ENCODE peak calls at places on chromosomes 2 and 18, in four cellular contexts. C is WERI-Rb-1, M is PC-9, R is tibial artery. L is an unnamed sample.

GRCh38 chr18:24727685-24728084 is 267.2 kb downstream of the HRH4 start:
- DNase-seq in C (peak), M (no peak), R (no peak), L (no peak)

GRCh38 chr2:166592750-166593149 is 98.7 kb upstream of the SCN7A start:
- DNase-seq in C (no peak), M (no peak), R (no peak), L (no peak)

GRCh38 chr2:6975988-6976387 is 58.8 kb downstream of the RNF144A start:
- DNase-seq in C (no peak), M (no peak), R (no peak), L (no peak)

GRCh38 chr2:239268082-239268481 is 132.7 kb downstream of the HDAC4 start:
- DNase-seq in C (no peak), M (peak), R (no peak), L (no peak)

GRCh38 chr2:65389476-65389875 is 42.9 kb downstream of the SPRED2 start:
- DNase-seq in C (no peak), M (no peak), R (no peak), L (no peak)

GRCh38 chr18:8654482-8655451 is 45.5 kb downstream of the RAB12 start:
- DNase-seq in C (peak), M (no peak), R (no peak), L (no peak)

GRCh38 chr2:174522553-174522952 is 35.7 kb upstream of the GPR155 start:
- DNase-seq in C (no peak), M (no peak), R (no peak), L (no peak)

GRCh38 chr2:28269019-28269784 is 123.5 kb upstream of the FOSL2 start:
- DNase-seq in C (no peak), M (peak), R (no peak), L (no peak)

GRCh38 chr2:212299943-212300342 is 238.7 kb downstream of the ERBB4 start:
- DNase-seq in C (no peak), M (no peak), R (no peak), L (no peak)

GRCh38 chr2:125567100-125567499 is 1088.9 kb upstream of the GYPC start:
- DNase-seq in C (no peak), M (no peak), R (no peak), L (no peak)

GRCh38 chr2:42602218-42602936 is 33.9 kb downstream of the MTA3 start:
- DNase-seq in C (no peak), M (no peak), R (no peak), L (no peak)

GRCh38 chr18:57249109-57249508 is 102.2 kb downstream of the BOD1L2 start:
- DNase-seq in C (no peak), M (no peak), R (no peak), L (no peak)

GRCh38 chr18:31741096-31741735 is 19.5 kb downstream of the SLC25A52 start:
- DNase-seq in C (peak), M (no peak), R (peak), L (no peak)

DNA sequence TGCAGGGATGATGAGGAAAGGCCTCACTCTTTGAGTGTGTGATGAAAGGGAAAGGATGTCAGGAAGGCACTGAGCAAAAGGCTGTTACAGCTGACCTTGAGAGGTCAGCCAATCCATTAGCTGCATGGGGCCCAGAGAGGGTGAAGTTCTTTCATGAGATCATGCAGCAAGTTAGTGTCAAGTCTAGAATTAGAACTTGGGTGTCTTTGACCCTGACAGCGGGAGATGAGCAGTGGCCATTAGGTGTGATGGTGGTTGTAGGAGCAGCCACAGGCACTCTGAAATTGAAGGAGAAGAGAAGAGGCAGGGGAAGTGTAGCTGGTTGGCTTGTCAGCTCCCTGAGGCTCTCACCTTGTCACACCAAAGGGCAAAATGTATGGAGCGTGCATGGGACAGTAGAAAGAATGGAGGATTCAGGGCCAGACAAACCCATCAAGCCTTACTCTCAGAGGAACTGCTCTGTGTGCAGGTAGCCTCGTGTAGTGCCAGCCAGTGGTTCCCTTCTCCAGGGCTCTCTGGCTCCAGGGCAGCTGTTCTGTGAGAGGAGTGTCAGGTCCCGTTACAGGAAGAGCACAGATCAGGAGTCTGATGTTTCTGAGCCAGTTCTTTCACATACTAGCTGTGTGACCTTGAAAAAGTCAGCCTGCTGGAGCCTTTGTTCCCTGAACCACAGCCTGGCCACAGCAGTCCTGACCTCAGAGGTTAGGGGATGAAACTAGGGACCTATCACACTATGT is 35.9 kb downstream of the MAP4K4 start:
- DNase-seq in C (no peak), M (no peak), R (no peak), L (no peak)
- TF ChIP-seq CTCF in C (no peak), M (no peak), R (no peak), L (no peak)

GRCh38 chr2:217527586-217528202 is 475.1 kb downstream of the TNS1 start:
- DNase-seq in C (no peak), M (no peak), R (no peak), L (no peak)
- TF ChIP-seq CTCF in C (no peak), M (no peak), R (no peak), L (no peak)

DNA sequence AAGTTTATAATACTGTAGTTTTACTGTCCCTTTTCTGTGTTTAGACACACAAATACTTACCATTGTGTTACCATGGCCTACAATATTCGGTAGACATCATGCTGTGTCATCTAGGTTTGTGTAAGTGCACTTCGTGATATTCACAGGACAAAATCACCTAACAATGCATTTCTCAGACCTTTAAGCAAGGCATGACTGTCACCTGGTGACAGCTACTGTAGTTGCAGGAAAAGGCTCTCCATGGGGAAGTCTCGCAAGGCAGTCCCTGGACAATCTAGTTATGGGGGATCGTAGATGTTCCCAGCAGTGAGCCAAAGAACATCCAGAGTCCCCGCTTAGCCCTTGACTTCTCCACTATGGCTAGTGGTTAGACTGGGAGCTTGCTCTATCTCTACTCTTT is 73.1 kb downstream of the EIF2AK3 start:
- DNase-seq in C (no peak), M (peak), R (no peak), L (no peak)
- TF ChIP-seq CTCF in C (peak), M (peak), R (no peak), L (no peak)

DNA sequence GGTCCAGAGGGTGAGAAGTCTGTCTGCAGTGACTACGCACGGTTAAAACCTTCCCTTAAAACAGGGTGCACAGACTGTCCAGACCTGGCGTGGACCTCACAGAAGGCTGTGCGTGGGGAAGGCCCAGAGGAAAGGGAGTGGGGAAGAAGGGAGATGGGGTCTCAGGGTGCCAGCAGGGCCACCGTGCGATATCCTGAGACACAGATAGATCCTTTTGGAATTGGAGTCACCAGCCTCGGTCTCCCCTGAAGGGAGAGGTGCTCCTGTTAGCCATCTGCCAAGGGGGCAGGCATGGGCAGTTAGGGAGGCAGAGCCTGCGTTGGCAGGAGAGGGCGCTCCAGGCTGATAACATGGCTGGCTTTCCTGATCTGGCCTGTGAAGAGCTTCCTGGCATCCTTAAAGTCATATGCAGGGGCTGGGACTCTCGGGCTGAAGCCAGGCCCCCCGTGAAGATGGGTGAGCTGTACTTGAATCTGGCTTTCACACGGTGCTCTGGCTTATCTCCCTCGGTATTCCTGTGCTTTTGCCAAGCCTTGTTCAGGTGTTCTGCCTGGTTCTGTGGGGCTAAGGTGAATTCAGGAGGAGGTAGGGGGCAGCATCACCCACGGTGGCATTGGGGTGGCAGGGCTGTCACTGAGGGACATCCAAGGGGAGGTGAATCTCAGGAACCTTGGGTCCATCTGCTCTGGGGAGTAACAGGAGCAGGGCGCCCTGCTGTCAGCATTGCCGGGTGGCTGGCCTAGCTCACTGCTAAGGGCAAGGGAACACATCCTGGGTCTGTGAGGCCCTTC is 107.2 kb upstream of the SMAD2 start:
- DNase-seq in C (peak), M (no peak), R (peak), L (peak)
- TF ChIP-seq CTCF in C (peak), M (peak), R (no peak), L (no peak)

GRCh38 chr2:235302263-235302662 is 191.6 kb upstream of the AGAP1 start:
- DNase-seq in C (no peak), M (no peak), R (no peak), L (no peak)

GRCh38 chr2:235300368-235301201 is 193.3 kb upstream of the AGAP1 start:
- DNase-seq in C (no peak), M (peak), R (no peak), L (no peak)

GRCh38 chr2:235301202-235302076 is 192.4 kb upstream of the AGAP1 start:
- DNase-seq in C (no peak), M (no peak), R (no peak), L (no peak)

GRCh38 chr2:235305678-235306077 is 188.2 kb upstream of the AGAP1 start:
- DNase-seq in C (no peak), M (no peak), R (no peak), L (no peak)

DNA sequence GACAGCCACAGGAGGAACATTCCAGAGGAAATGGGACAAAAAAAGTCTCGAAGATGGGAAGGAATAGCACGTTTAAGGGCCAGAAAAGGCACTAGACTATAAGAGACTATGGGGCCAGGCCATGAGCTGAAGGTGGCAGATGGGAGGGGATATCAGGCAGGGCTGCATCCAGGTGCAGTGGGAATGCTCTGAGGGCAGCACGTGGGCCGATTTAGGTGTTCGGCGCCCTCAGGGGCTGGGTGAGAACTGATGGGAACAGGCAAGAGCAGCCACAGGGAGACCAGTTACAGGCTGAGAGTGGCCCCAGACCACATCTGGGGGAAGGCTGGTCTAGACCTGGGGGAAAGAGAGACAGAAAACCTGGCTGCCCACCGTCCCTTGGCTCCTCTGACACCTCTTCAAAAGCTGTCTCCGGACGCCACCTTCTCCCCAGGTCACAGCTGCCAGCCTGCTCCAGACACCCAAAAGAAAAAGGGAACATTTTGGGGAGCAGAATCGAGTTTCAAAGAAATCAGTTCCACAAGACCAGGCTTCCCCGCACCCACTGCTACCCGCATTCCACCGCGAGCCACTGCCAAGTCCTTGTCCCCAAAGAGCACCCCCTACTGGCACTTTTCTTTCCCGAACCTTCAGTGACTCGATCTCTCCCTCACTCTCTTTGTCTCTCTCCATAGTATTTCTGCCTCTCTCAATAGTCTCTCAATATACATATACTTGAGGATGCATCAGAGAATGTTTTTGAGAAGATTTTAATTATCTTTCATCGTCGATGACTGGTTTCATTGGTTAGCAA is 190.1 kb upstream of the AGAP1 start:
- DNase-seq in C (no peak), M (no peak), R (no peak), L (no peak)
- TF ChIP-seq CTCF in C (peak), M (no peak), R (no peak), L (no peak)

GRCh38 chr2:18402-19271 is 27.7 kb downstream of the FAM110C start:
- DNase-seq in C (no peak), M (no peak), R (no peak), L (no peak)
- TF ChIP-seq CTCF in C (peak), M (peak), R (peak), L (no peak)

GRCh38 chr2:10079931-10080535 is at the start of gene CYS1:
- DNase-seq in C (peak), M (peak), R (no peak), L (no peak)
- TF ChIP-seq CTCF in C (peak), M (no peak), R (peak), L (no peak)

GRCh38 chr18:63890226-63890949 is 2.9 kb downstream of the SERPINB2 start:
- DNase-seq in C (no peak), M (no peak), R (no peak), L (no peak)

GRCh38 chr18:63889641-63890040 is 2.1 kb downstream of the SERPINB2 start:
- DNase-seq in C (no peak), M (no peak), R (no peak), L (no peak)

GRCh38 chr18:63888473-63889190 is 1.1 kb downstream of the SERPINB2 start:
- DNase-seq in C (no peak), M (no peak), R (no peak), L (no peak)

GRCh38 chr18:63892544-63892943 is 5.0 kb downstream of the SERPINB2 start:
- DNase-seq in C (no peak), M (no peak), R (no peak), L (no peak)

GRCh38 chr18:63890950-63891304 is 3.4 kb downstream of the SERPINB2 start:
- DNase-seq in C (no peak), M (no peak), R (no peak), L (no peak)
- TF ChIP-seq CTCF in C (no peak), M (peak), R (no peak), L (peak)

L was measured in CD14-positive monocyte.